ENCODE peak calls at places on chromosomes 1 and 21, in five cellular contexts. One of them, this sample, is unnamed.

GRCh38 chr1:55168353-55168752 is 46.8 kb downstream of the USP24 start:
- DNase-seq in brain microvascular endothelial cell: no peak
- DNase-seq in kidney epithelial cell: no peak
- DNase-seq in neural crest cell: no peak
- DNase-seq in amygdala: no peak
- DNase-seq in this sample: no peak

GRCh38 chr21:28975401-28975800 is 17.3 kb downstream of the LTN1 start:
- DNase-seq in brain microvascular endothelial cell: no peak
- DNase-seq in kidney epithelial cell: no peak
- DNase-seq in neural crest cell: no peak
- DNase-seq in amygdala: no peak
- DNase-seq in this sample: no peak

GRCh38 chr21:34704119-34704518 is 35.3 kb downstream of the CLIC6 start:
- DNase-seq in brain microvascular endothelial cell: no peak
- DNase-seq in kidney epithelial cell: no peak
- DNase-seq in neural crest cell: no peak
- DNase-seq in amygdala: no peak
- DNase-seq in this sample: no peak

GRCh38 chr1:45806129-45806528 is 2.7 kb downstream of the MAST2 start:
- DNase-seq in brain microvascular endothelial cell: no peak
- DNase-seq in kidney epithelial cell: no peak
- DNase-seq in neural crest cell: no peak
- DNase-seq in amygdala: no peak
- DNase-seq in this sample: no peak

GRCh38 chr1:27192039-27192529 is 37.2 kb upstream of the SLC9A1 start:
- DNase-seq in brain microvascular endothelial cell: no peak
- DNase-seq in kidney epithelial cell: no peak
- DNase-seq in neural crest cell: no peak
- DNase-seq in amygdala: no peak
- DNase-seq in this sample: no peak

GRCh38 chr1:8051650-8052049 is 25.5 kb upstream of the ERRFI1 start:
- DNase-seq in brain microvascular endothelial cell: no peak
- DNase-seq in kidney epithelial cell: no peak
- DNase-seq in neural crest cell: no peak
- DNase-seq in amygdala: no peak
- DNase-seq in this sample: no peak

GRCh38 chr1:243973169-243973568 is 77.9 kb upstream of the ZBTB18 start:
- DNase-seq in brain microvascular endothelial cell: no peak
- DNase-seq in kidney epithelial cell: no peak
- DNase-seq in neural crest cell: no peak
- DNase-seq in amygdala: no peak
- DNase-seq in this sample: no peak

GRCh38 chr1:3101127-3101939 is 32.3 kb downstream of the PRDM16 start:
- DNase-seq in brain microvascular endothelial cell: no peak
- DNase-seq in kidney epithelial cell: no peak
- DNase-seq in neural crest cell: no peak
- DNase-seq in amygdala: no peak
- DNase-seq in this sample: no peak

GRCh38 chr1:9996624-9997582 is at the start of gene RBP7:
- DNase-seq in brain microvascular endothelial cell: no peak
- DNase-seq in kidney epithelial cell: no peak
- DNase-seq in neural crest cell: no peak
- DNase-seq in amygdala: no peak
- DNase-seq in this sample: no peak